ENCODE peak calls at places on chromosomes 12 and 14, in six cellular contexts. B is HFFc6, I is lower lobe of right lung, G is GM13976, E is AG09309, N is suprapubic skin. V is an unnamed sample.

GRCh38 chr12:116885496-116885895 is 4.3 kb upstream of the HRK start:
- DNase-seq in B (no peak), I (no peak), G (no peak), E (no peak), N (no peak), V (no peak)

GRCh38 chr12:33488036-33488435 is 48.4 kb upstream of the SYT10 start:
- DNase-seq in B (no peak), I (no peak), G (no peak), E (no peak), N (no peak), V (no peak)

GRCh38 chr12:56521209-56521589 is 421 bp upstream of the RBMS2 start:
- DNase-seq in B (no peak), I (peak), G (no peak), E (no peak), N (no peak), V (peak)

GRCh38 chr12:132593938-132594358 is 16.4 kb downstream of the LRCOL1 start:
- DNase-seq in B (peak), I (peak), G (peak), E (peak), N (peak), V (no peak)

GRCh38 chr12:130838284-130838950 is 633 bp downstream of the STX2 start:
- DNase-seq in B (peak), I (peak), G (peak), E (no peak), N (peak), V (no peak)

GRCh38 chr14:68724914-68725313 is 68.0 kb downstream of the ZFP36L1 start:
- DNase-seq in B (no peak), I (no peak), G (no peak), E (no peak), N (no peak), V (no peak)

GRCh38 chr14:61736751-61737150 is 25.5 kb upstream of the SNAPC1 start:
- DNase-seq in B (no peak), I (no peak), G (no peak), E (no peak), N (no peak), V (no peak)

GRCh38 chr12:96054262-96054645 is 18.9 kb upstream of the LTA4H start:
- DNase-seq in B (no peak), I (no peak), G (no peak), E (no peak), N (no peak), V (no peak)

GRCh38 chr12:19842116-19842515 is 402.8 kb downstream of the AEBP2 start:
- DNase-seq in B (no peak), I (no peak), G (no peak), E (no peak), N (no peak), V (no peak)

GRCh38 chr14:63290741-63291286 is 27.9 kb downstream of the GPHB5 start:
- DNase-seq in B (no peak), I (no peak), G (no peak), E (peak), N (no peak), V (no peak)

GRCh38 chr12:27488479-27488878 is 35.5 kb upstream of the PPFIBP1 start:
- DNase-seq in B (no peak), I (no peak), G (no peak), E (no peak), N (no peak), V (no peak)

GRCh38 chr12:79897617-79898016 is 37.3 kb downstream of the PPP1R12A start:
- DNase-seq in B (peak), I (no peak), G (no peak), E (peak), N (no peak), V (no peak)

GRCh38 chr14:39739796-39740195 is 307.6 kb upstream of the FBXO33 start:
- DNase-seq in B (no peak), I (peak), G (no peak), E (no peak), N (no peak), V (no peak)

GRCh38 chr14:91996951-91997371 is 42.9 kb downstream of the TRIP11 start:
- DNase-seq in B (peak), I (no peak), G (peak), E (peak), N (no peak), V (no peak)

GRCh38 chr14:81343701-81344100 is 56.4 kb downstream of the STON2 start:
- DNase-seq in B (no peak), I (no peak), G (no peak), E (no peak), N (no peak), V (no peak)

GRCh38 chr14:21084988-21085853 is 13.2 kb downstream of the ZNF219 start:
- DNase-seq in B (peak), I (peak), G (peak), E (no peak), N (no peak), V (peak)

GRCh38 chr12:31951008-31951407 is 8.2 kb upstream of the RESF1 start:
- DNase-seq in B (no peak), I (no peak), G (no peak), E (no peak), N (no peak), V (no peak)

GRCh38 chr12:24081581-24081980 is 132.1 kb upstream of the SOX5 start:
- DNase-seq in B (no peak), I (no peak), G (no peak), E (no peak), N (no peak), V (no peak)

GRCh38 chr12:58965568-58965967 is 45.3 kb upstream of the LRIG3 start:
- DNase-seq in B (no peak), I (no peak), G (no peak), E (no peak), N (no peak), V (no peak)

GRCh38 chr12:32486158-32486557 is 86.8 kb downstream of the FGD4 start:
- DNase-seq in B (no peak), I (no peak), G (no peak), E (no peak), N (no peak), V (no peak)

GRCh38 chr12:9114946-9115345 is 773 bp downstream of the A2M start:
- DNase-seq in B (no peak), I (no peak), G (no peak), E (no peak), N (no peak), V (no peak)

GRCh38 chr12:79691299-79692248 is 810 bp upstream of the PAWR start:
- DNase-seq in B (peak), I (no peak), G (peak), E (peak), N (peak), V (no peak)

GRCh38 chr14:43135877-43136411 is 1371.1 kb downstream of the FSCB start:
- DNase-seq in B (no peak), I (no peak), G (no peak), E (no peak), N (no peak), V (no peak)

GRCh38 chr14:100540926-100541620 is 46.1 kb downstream of the BEGAIN start:
- DNase-seq in B (no peak), I (peak), G (no peak), E (no peak), N (peak), V (no peak)

GRCh38 chr14:100539319-100539645 is 47.9 kb downstream of the BEGAIN start:
- DNase-seq in B (no peak), I (no peak), G (no peak), E (no peak), N (no peak), V (no peak)

GRCh38 chr14:100541621-100542560 is 45.3 kb downstream of the BEGAIN start:
- DNase-seq in B (no peak), I (peak), G (no peak), E (no peak), N (peak), V (no peak)

GRCh38 chr14:100539766-100540140 is 47.5 kb downstream of the BEGAIN start:
- DNase-seq in B (no peak), I (peak), G (no peak), E (no peak), N (peak), V (peak)

DNA sequence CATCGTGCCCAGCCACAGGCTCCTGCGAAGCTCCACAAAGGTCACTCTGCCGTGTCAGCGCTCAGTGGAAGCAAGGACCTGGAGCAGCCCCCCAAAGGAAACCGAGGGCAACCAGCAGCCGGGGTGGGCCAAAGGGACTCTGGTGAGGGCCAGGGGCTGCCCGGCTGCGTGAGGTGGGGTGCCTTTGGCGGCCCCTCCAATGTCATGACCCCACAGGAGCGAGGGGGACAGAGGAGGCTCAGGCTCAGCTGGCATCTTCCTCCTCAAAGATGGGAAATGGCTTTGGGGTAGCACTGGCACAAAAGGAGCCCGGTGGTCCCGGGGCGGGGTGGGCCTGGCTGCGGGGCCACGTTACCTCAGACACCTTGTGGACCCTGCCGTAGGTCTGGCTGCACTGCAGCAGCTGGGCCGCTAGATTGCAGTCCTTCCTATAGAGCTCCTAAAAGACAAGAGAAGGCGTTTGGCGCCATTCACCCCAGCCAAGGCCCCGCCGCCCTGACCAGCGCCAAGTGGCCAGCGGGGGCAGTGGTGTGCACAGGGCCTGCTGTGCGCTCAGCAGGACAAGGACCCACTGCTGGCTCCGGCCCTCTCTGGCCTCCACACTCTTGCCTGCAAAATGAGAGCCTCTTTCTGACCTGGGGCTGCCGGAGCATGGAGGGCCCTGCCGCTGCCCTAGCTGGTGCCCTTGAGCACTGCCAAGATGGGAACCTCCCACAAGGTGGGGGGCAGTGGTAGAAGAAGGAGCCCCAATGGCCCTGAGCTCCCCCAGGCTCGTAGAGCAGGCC is 46.9 kb downstream of the BEGAIN start:
- DNase-seq in B (no peak), I (peak), G (no peak), E (no peak), N (peak), V (peak)
- TF ChIP-seq CTCF in B (peak), I (no peak), G (no peak), E (peak), N (no peak), V (peak)

DNA sequence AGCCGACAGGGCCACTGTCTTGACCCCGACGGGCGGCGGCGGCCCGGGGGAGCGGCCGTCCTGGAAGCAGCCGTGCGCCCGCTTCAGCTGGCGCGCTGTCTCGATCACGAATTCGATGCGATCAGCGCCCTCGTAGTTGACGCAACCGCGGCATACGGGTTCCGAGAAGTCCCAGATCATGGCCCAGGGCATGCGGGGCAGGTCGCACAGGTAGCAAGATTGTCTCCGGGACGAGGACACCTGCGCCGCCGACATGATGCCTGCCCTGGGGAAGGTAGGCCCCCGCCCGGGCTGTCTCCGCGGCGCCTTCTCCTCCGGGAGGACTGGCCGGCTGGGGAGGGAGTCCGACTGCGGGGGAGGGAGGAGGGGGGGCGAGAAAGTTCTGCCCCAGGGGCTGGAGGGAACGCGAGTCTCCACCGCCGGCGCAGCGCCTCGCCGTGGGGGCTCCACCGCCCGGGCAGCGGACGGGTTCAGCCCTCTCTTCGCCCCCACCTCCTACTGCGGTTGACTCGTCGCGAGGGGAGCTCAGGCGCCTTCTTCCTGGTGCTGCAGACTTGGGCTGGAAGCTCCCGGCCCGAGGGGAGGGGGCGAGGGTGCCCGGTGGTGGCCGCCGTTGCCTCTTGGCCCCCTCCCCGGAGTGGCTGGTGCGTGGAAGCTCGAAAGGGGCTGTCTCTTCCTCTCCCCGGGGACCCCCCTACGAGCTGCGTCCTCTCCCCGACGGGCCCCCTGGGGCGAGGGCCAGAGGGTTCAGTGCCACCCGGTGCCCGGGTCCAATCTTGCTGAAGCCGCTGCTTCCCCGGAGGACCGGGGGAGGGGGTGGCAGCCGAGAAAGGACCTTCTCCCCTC is 747 bp downstream of the IRF2BPL start:
- DNase-seq in B (peak), I (peak), G (peak), E (no peak), N (peak), V (peak)
- TF ChIP-seq CTCF in B (peak), I (peak), G (peak), E (peak), N (no peak), V (no peak)

DNA sequence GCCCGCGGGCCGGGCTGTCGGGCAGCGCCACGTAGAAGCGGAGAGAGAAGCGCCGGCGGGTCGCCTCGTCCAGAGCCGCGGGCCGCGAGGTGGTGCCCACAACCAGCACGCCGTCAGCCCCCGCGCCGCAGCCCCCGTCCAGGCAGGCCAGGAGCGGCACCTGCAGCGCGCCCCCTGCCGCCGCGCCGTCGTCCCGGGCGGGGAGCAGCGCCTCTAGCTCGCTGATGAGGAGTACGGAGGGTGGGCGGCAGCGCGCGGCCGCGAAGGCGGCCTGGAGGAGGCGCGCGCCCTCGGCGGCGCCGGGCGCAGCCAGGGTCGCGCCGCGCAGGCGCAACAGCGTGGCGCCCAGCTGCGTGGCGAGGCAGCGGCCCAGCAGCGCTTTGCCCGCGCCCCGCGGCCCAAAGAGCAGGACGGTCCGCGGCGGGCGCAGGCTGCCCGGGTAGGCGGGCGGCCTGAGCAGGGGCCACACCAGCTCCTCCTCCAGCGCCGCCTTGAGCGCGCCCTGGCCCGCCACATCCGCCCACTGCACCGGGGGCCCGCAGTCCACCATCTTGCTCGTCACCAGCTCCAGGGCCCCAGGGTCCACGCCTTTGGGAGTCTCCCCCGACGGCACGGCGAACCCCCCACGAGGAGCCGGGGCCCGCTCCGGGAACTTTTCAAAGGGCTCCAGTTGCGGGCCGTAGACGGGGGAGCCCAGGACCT is 27.6 kb downstream of the FIGNL2 start:
- DNase-seq in B (no peak), I (peak), G (peak), E (no peak), N (no peak), V (no peak)
- TF ChIP-seq CTCF in B (no peak), I (peak), G (peak), E (no peak), N (peak), V (peak)

GRCh38 chr14:94372021-94372605 is 16.3 kb downstream of the SERPINA1 start:
- DNase-seq in B (no peak), I (no peak), G (no peak), E (no peak), N (no peak), V (peak)
- TF ChIP-seq CTCF in B (peak), I (no peak), G (no peak), E (no peak), N (no peak), V (peak)

V was measured in CD14-positive monocyte.